ENCODE peak calls at places on chromosomes 2 and 18, in six cellular contexts. P, I, Y, D, E and U are unnamed samples.

GRCh38 chr18:62436636-62437519 is 85.9 kb upstream of the ZCCHC2 start:
- DNase-seq in D (peak), I (peak), P (peak), Y (peak), E (no peak), U (no peak)

GRCh38 chr18:63286926-63287325 is 32.6 kb downstream of the BCL2 start:
- DNase-seq in E (no peak), P (no peak), D (no peak), I (no peak), Y (no peak), U (no peak)

GRCh38 chr2:238159676-238160205 is 971 bp downstream of the ERFE start:
- DNase-seq in Y (no peak), E (peak), P (no peak), I (peak), D (no peak), U (no peak)

GRCh38 chr18:3930126-3931012 is 480.4 kb downstream of the TGIF1 start:
- DNase-seq in Y (no peak), D (no peak), I (no peak), P (no peak), E (no peak), U (no peak)

GRCh38 chr2:239089884-239090283 is 242.0 kb downstream of the TWIST2 start:
- DNase-seq in Y (no peak), E (peak), P (no peak), D (no peak), I (no peak), U (no peak)

GRCh38 chr2:188475945-188476344 is 184.3 kb downstream of the GULP1 start:
- DNase-seq in P (no peak), D (peak), I (no peak), E (no peak), Y (no peak), U (no peak)

GRCh38 chr2:97355176-97355575 is 234.5 kb downstream of the ANKRD36B start:
- DNase-seq in I (no peak), Y (no peak), P (no peak), D (peak), E (no peak), U (no peak)

GRCh38 chr2:164644036-164644700 is 22.9 kb upstream of the GRB14 start:
- DNase-seq in P (no peak), I (no peak), D (no peak), E (no peak), Y (no peak), U (no peak)

GRCh38 chr2:82023710-82024109 is 1719.2 kb upstream of the LRRTM1 start:
- DNase-seq in P (no peak), E (no peak), Y (no peak), D (no peak), I (no peak), U (no peak)

GRCh38 chr2:7992612-7993596 is 689.0 kb upstream of the ID2 start:
- DNase-seq in P (no peak), Y (no peak), I (no peak), E (no peak), D (peak), U (no peak)

GRCh38 chr2:67341012-67341318 is 56.2 kb upstream of the ETAA1 start:
- DNase-seq in I (no peak), Y (no peak), D (no peak), E (no peak), P (no peak), U (no peak)

GRCh38 chr18:74806073-74806472 is 208.4 kb downstream of the ZNF407 start:
- DNase-seq in I (no peak), E (peak), P (no peak), D (no peak), Y (peak), U (no peak)

GRCh38 chr18:11159844-11160243 is 10.5 kb upstream of the PIEZO2 start:
- DNase-seq in Y (no peak), P (no peak), I (no peak), E (no peak), D (no peak), U (no peak)

GRCh38 chr18:52907942-52908341 is 567.9 kb downstream of the DCC start:
- DNase-seq in P (no peak), D (no peak), Y (no peak), I (no peak), E (no peak), U (no peak)

GRCh38 chr2:203532957-203533695 is 2.0 kb downstream of the RAPH1 start:
- DNase-seq in Y (no peak), I (no peak), E (no peak), P (no peak), D (peak), U (no peak)

GRCh38 chr18:48542513-48543181 is 3.8 kb downstream of the CTIF start:
- DNase-seq in P (no peak), I (no peak), D (no peak), Y (no peak), E (no peak), U (no peak)
- TF ChIP-seq CTCF in P (no peak), I (no peak), D (no peak), Y (no peak), E (no peak), U (no peak)

DNA sequence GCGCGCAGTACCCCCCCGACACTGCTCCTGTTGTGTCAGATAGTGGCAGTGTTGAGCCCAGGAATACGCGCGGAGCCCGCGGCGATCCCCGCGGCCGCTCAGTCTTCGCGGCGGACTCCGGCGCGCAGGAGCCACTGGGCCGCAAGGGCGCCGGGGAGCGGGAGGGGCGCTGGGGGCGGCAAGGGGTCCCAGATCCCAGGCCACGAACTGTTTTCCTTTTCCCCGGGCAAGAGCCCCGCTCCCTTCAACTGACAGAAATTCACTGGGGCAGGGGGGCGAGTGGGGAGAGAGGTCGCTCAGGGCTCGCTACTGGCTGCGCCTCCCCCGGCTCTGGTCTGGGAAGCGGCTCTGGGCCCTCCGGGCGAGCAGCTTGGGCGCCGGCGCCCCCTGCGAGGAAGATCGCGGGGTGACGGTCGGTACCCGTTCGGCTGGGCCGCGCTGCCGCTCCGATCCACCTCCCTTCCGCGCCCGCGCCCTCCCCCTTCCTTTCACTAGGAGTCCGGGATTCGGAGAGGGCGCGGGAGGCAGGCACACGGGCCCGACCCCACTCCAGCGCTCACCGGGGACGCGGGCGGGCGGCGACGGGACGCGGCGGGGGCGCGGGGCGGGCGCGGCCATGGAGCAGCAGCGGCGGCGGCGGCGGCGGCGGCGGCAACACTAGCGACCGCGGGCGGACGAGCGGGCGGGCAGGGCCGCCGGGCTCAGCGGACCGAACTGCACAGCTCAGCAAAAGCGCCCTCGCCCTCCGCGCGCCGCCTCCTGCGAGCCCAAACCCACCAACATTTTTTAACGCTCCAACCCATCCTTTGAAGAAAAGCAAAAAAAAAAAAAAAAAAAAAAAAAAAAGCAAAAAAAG is 1.4 kb upstream of the SETBP1 start:
- DNase-seq in Y (peak), E (peak), P (peak), I (peak), D (peak), U (peak)
- TF ChIP-seq CTCF in Y (peak), E (peak), P (peak), I (peak), D (peak), U (peak)

GRCh38 chr18:22678486-22678885 is 254.6 kb upstream of the RBBP8 start:
- DNase-seq in E (no peak), Y (peak), P (no peak), I (no peak), D (peak), U (no peak)

GRCh38 chr18:22674300-22674699 is 256.6 kb upstream of the CTAGE1 start:
- DNase-seq in P (no peak), D (peak), I (no peak), E (no peak), Y (no peak), U (no peak)

GRCh38 chr18:22675006-22675405 is 257.3 kb upstream of the CTAGE1 start:
- DNase-seq in E (no peak), Y (no peak), D (no peak), P (no peak), I (no peak), U (no peak)

GRCh38 chr18:22673182-22673862 is 255.6 kb upstream of the CTAGE1 start:
- DNase-seq in P (no peak), D (no peak), Y (no peak), E (no peak), I (no peak), U (no peak)

DNA sequence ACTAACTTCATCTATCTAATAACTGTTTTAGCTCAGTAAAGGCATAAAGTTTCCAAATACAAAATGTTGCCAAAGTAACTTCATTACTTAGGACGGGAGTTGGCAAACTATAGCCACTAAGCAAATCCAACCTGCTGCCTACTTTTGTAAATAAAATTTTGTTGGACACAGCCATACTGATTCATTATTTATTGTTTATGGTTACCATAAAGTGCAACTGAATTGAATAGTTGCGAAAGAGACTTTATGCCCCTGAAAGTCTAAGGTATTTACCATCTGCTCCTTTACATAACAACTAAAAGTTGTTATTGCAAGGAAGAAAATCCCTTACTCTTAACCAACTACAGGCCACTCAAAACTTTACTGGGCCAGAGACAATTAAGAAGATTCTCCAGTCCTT is 256.7 kb upstream of the RBBP8 start:
- DNase-seq in I (no peak), P (no peak), Y (no peak), E (no peak), D (peak), U (no peak)
- TF ChIP-seq CTCF in I (no peak), P (no peak), Y (no peak), E (no peak), D (no peak), U (no peak)

DNA sequence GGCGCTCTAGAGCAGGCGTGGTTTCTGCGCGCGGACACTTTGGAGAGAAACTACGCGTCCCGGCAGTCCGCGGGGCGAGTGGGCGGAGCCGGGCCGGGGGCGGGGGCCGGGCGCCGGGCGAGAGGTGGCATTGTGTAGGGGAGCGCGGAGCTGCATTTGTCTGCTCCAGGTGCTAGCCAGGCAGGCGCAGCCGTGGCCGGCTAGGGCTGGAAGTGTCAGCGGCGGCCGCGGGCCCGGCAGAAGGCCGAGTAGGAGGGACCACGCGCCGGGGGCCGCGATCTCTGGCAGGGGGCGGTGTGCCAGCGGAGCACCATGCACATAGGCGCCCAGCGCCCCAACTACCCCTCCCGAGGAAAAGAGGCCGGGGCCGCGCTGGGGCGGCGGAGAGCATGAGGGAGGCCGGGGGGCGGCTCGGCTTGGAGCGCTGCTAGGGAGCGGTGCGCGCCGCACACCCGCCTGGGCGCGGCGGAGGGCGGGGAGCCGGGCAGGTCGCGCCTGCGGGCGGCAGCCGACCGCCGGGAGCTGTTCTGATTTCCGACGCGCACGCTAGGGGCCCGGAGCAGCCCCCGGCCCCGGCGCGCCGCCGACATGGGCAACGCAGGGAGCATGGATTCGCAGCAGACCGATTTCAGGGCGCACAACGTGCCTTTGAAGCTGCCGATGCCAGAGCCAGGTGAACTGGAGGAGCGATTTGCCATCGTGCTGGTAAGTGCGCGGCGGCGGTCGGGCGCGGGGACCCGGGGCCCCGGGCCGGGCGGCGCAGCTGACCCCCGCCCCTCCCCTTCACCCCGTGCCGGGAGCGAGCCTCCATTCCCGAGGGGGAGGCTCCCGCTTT is at the start of gene FMNL2:
- DNase-seq in P (peak), E (peak), D (peak), I (peak), Y (peak), U (peak)
- TF ChIP-seq CTCF in P (no peak), E (no peak), D (no peak), I (no peak), Y (no peak), U (peak)

GRCh38 chr2:231670892-231671616 is 37.3 kb upstream of the PTMA start:
- DNase-seq in P (no peak), E (no peak), D (no peak), Y (peak), I (no peak), U (no peak)
- TF ChIP-seq CTCF in P (no peak), E (no peak), D (peak), Y (no peak), I (peak), U (peak)

GRCh38 chr18:2907459-2908145 is 60.8 kb downstream of the EMILIN2 start:
- DNase-seq in P (peak), D (no peak), Y (no peak), E (peak), I (no peak), U (no peak)

GRCh38 chr18:2908166-2908945 is 61.5 kb downstream of the EMILIN2 start:
- DNase-seq in D (no peak), P (no peak), Y (no peak), E (no peak), I (no peak), U (no peak)

GRCh38 chr18:2908946-2909335 is 62.1 kb downstream of the EMILIN2 start:
- DNase-seq in I (no peak), Y (no peak), E (no peak), P (peak), D (no peak), U (no peak)

GRCh38 chr18:2905802-2906521 is 59.2 kb downstream of the EMILIN2 start:
- DNase-seq in I (peak), P (peak), E (peak), Y (peak), D (no peak), U (peak)

DNA sequence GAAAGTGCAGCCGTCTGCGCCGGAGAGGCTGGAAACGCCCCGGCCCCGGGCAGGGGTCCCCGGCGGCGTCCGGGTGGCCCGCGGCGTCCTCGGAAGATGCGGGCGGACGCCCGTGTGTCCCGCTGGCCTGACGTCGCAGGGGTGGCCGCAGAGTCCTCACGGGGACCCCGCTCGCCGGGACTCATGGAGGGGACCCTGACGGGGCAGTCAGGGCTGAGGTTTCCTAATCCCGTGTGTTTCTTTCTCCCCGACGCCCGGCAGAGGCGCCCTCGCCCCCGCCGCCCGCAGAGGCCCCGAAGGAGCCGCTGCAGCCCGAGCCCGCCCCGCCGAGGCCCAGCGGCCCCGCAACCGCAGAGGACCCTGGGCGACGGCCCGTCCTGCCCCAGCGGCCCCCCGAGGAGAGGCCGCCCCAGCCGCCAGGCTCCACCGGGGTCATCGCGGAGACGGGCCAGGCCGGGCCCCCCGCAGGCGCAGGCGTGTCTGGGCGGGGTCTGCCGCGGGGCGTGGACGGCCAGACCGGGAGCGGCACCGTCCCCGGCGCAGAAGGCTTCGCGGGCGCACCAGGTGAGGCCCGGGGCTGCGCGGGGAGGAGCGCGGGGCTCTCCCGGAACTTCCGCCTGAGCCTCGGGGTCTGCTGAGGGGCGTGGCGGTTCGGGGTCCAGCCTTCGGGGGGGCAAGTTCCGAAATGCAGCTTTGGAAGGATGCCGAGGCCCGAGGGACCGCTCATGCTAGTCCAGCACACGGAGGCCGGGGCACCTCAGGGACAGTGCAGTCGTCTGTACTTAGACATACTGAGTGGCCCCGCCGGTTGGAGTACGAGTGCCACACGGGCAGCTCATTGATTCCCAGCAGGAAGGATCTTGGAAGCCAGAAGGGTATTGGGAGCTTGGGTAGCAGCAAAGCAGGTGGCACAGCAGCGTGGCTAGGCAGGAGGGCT is 60.0 kb downstream of the EMILIN2 start:
- DNase-seq in D (no peak), I (peak), P (no peak), Y (no peak), E (peak), U (peak)
- TF ChIP-seq CTCF in D (peak), I (peak), P (no peak), Y (no peak), E (peak), U (peak)

GRCh38 chr18:21508302-21508701 is 92.2 kb downstream of the ESCO1 start:
- DNase-seq in P (no peak), Y (no peak), D (no peak), E (no peak), I (no peak), U (no peak)

GRCh38 chr18:21505231-21505630 is 95.3 kb downstream of the ESCO1 start:
- DNase-seq in P (no peak), I (no peak), D (no peak), Y (no peak), E (no peak), U (no peak)

GRCh38 chr18:21513741-21514140 is 86.8 kb downstream of the ESCO1 start:
- DNase-seq in P (no peak), I (no peak), E (no peak), D (no peak), Y (no peak), U (no peak)

GRCh38 chr18:21513292-21513691 is 87.2 kb downstream of the ESCO1 start:
- DNase-seq in D (peak), I (no peak), Y (no peak), E (no peak), P (no peak), U (no peak)

DNA sequence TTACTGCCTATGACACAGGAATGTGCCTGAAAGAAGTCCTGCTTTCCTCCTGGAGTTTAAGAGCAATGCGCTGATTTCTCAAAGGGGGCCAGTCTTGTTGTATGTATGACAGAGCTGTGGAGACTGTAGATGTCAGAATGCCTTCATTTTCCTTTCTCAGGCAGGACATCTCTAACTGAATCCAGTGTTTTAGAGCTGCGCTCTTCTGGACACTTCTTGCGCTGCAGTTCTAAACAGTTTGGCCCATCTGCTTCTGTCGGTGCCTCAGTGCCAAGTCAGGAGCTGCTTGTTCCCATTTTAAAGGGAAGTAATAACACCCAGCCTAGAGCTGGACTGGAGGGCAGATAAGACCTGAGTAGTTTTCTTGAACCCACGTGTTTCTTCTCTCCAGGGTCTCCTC is 91.4 kb downstream of the ESCO1 start:
- DNase-seq in Y (no peak), E (no peak), I (no peak), P (no peak), D (no peak), U (no peak)
- TF ChIP-seq CTCF in Y (no peak), E (no peak), I (no peak), P (no peak), D (no peak), U (no peak)

DNA sequence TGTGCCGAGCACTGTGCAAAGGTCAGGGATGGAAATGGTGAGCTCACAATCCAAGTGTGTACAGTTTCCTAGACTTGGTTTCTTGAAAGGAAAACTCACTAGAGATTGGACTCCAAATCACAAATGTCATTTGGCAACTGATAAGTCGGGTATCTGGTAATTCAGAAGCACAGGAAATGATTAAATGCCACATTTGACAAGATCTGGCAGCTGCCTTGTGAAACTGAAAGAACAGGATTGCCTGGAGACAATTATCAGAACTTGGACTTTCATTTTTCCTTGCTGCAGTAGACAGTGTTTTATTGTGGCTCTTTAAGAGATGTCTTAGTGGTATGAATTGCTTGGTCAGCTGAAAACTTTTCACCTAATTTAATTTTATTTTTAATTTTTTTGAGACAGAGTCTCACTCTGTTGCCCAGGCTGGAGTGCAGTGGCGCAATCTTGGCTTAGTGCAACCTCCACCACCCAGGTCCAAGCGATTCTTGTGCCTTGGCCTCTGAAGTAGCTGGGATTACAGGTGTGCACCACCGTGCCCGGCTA is 19.2 kb downstream of the ITGA6 start:
- DNase-seq in E (no peak), P (no peak), I (no peak), D (no peak), Y (no peak), U (no peak)
- TF ChIP-seq CTCF in E (no peak), P (no peak), I (no peak), D (no peak), Y (no peak), U (no peak)